ENCODE peak calls at places on chromosomes 2 and 18, in eight cellular contexts. Y is fibroblast of lung; R is astrocyte; J is testis; H is mucosa of descending colon; K is H9; E is naive thymus-derived CD4-positive, alpha-beta T cell; P is upper lobe of right lung. M is an unnamed sample.

GRCh38 chr2:43486604-43487003 is 109.2 kb downstream of the THADA start:
- DNase-seq in Y (peak; percentile 73), R (no peak), J (peak; percentile 37), H (peak; percentile 28), K (no peak), E (no peak), P (no peak), M (no peak)

GRCh38 chr2:72934683-72935610 is 17.6 kb downstream of the EMX1 start:
- DNase-seq in Y (no peak), R (no peak), J (no peak), H (peak; percentile 68), K (peak; percentile 69), E (no peak), P (peak; percentile 58), M (peak; percentile 24)

GRCh38 chr2:233059797-233060499 is at the start of gene INPP5D:
- DNase-seq in Y (no peak), R (no peak), J (peak; percentile 20), H (peak; percentile 57), K (no peak), E (peak; percentile 76), P (peak; percentile 77), M (no peak)

GRCh38 chr18:34522627-34523026 is 187.5 kb upstream of the DTNA start:
- DNase-seq in Y (no peak), R (no peak), J (no peak), H (no peak), K (no peak), E (no peak), P (no peak), M (no peak)

GRCh38 chr18:54630963-54631362 is 39.9 kb downstream of the DYNAP start:
- DNase-seq in Y (no peak), R (no peak), J (no peak), H (no peak), K (no peak), E (no peak), P (no peak), M (no peak)

GRCh38 chr2:170144758-170145157 is 33.2 kb upstream of the MYO3B start:
- DNase-seq in Y (no peak), R (no peak), J (no peak), H (no peak), K (no peak), E (no peak), P (no peak), M (no peak)

GRCh38 chr2:233855345-233855744 is 1.0 kb upstream of the HJURP start:
- DNase-seq in Y (no peak), R (no peak), J (no peak), H (no peak), K (no peak), E (no peak), P (no peak), M (no peak)

GRCh38 chr2:232871835-232872736 is 2.0 kb downstream of the SNORC start:
- DNase-seq in Y (no peak), R (no peak), J (peak; percentile 63), H (no peak), K (no peak), E (no peak), P (peak; percentile 48), M (no peak)

DNA sequence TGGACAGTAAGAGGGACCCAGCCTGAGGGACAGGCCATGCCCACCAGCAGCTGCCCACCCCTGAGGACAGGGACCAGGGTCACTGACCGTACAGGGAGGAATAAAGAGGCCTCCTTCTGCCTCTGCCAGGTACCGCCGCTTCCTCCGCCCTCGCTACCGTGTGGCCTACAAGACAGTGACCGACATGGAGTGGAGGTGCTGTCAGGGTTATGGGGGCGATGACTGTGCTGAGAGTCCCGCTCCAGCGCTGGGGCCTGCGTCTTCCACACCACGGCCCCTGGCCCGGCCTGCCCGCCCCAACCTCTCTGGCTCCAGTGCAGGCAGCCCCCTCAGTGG is 2.2 kb downstream of the EMILIN1 start:
- DNase-seq in Y (no peak), R (no peak), J (no peak), H (peak; percentile 23), K (no peak), E (no peak), P (no peak), M (no peak)
- H3K4me1 ChIP-seq in Y (peaks cover 17% of the 10 kb centered on the region), R (peaks cover 43% of the 10 kb centered on the region), J (peaks cover 19% of the 10 kb centered on the region), H (peaks cover 28% of the 10 kb centered on the region), K (no peaks in the 10 kb centered on the region), E (peaks cover 17% of the 10 kb centered on the region), P (peaks cover 45% of the 10 kb centered on the region), M (peaks cover 30% of the 10 kb centered on the region)

DNA sequence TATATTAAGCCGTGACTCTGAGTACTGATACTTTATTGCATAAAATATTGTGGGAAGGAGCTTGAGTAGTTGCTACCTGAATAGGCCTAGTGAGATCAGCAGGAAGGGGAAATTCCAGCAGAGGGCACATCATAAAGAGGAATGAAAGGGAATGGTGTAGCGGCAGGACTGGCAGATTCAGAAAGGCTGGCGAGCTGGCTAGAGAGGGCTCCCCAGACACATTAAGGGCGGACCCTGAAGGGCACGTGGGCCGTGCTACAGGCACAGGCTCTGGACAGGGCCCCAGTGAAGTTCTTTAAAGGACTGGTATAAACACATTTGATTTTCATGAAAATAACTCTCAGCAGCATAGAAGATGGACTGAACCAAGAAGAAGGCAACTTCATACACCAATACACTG is 43.0 kb downstream of the PTPN2 start:
- DNase-seq in Y (no peak), R (no peak), J (no peak), H (no peak), K (no peak), E (no peak), P (no peak), M (no peak)
- H3K4me1 ChIP-seq in Y (peaks cover 10% of the 10 kb centered on the region), R (peaks cover 6% of the 10 kb centered on the region), J (peaks cover 4% of the 10 kb centered on the region), H (peaks cover 16% of the 10 kb centered on the region), K (peaks cover 4% of the 10 kb centered on the region), E (peaks cover 38% of the 10 kb centered on the region), P (peaks cover 36% of the 10 kb centered on the region), M (no peaks in the 10 kb centered on the region)

GRCh38 chr2:98128556-98129109 is 41.7 kb downstream of the VWA3B start:
- DNase-seq in Y (no peak), R (no peak), J (no peak), H (no peak), K (no peak), E (no peak), P (no peak), M (no peak)

GRCh38 chr2:98123286-98123685 is 36.3 kb downstream of the VWA3B start:
- DNase-seq in Y (no peak), R (no peak), J (no peak), H (no peak), K (no peak), E (no peak), P (no peak), M (no peak)

GRCh38 chr2:98126061-98126460 is 39.1 kb downstream of the VWA3B start:
- DNase-seq in Y (peak; percentile 12), R (no peak), J (no peak), H (no peak), K (no peak), E (no peak), P (no peak), M (no peak)

GRCh38 chr2:98122524-98122923 is 35.6 kb downstream of the VWA3B start:
- DNase-seq in Y (no peak), R (no peak), J (no peak), H (no peak), K (no peak), E (no peak), P (no peak), M (no peak)

GRCh38 chr2:98127229-98127989 is 40.4 kb downstream of the VWA3B start:
- DNase-seq in Y (no peak), R (no peak), J (no peak), H (peak; percentile 11), K (no peak), E (no peak), P (no peak), M (no peak)
- H3K4me1 ChIP-seq in Y (no peaks in the 10 kb centered on the region), R (no peaks in the 10 kb centered on the region), J (no peaks in the 10 kb centered on the region), H (no peaks in the 10 kb centered on the region), K (no peaks in the 10 kb centered on the region), E (peaks cover 5% of the 10 kb centered on the region), P (no peaks in the 10 kb centered on the region), M (no peaks in the 10 kb centered on the region)

GRCh38 chr2:240993446-240994160 is 4.8 kb upstream of the SNED1 start:
- DNase-seq in Y (no peak), R (no peak), J (peak; percentile 20), H (no peak), K (peak; percentile 21), E (no peak), P (no peak), M (peak; percentile 6)

GRCh38 chr2:240996161-240996833 is 2.1 kb upstream of the SNED1 start:
- DNase-seq in Y (no peak), R (no peak), J (peak; percentile 14), H (no peak), K (peak; percentile 21), E (no peak), P (no peak), M (peak; percentile 24)

GRCh38 chr2:240994161-240994896 is 4.1 kb upstream of the SNED1 start:
- DNase-seq in Y (peak; percentile 26), R (no peak), J (peak; percentile 58), H (no peak), K (no peak), E (no peak), P (no peak), M (no peak)

GRCh38 chr2:240996834-240997140 is 1.6 kb upstream of the SNED1 start:
- DNase-seq in Y (no peak), R (no peak), J (no peak), H (no peak), K (peak; percentile 22), E (no peak), P (no peak), M (no peak)

DNA sequence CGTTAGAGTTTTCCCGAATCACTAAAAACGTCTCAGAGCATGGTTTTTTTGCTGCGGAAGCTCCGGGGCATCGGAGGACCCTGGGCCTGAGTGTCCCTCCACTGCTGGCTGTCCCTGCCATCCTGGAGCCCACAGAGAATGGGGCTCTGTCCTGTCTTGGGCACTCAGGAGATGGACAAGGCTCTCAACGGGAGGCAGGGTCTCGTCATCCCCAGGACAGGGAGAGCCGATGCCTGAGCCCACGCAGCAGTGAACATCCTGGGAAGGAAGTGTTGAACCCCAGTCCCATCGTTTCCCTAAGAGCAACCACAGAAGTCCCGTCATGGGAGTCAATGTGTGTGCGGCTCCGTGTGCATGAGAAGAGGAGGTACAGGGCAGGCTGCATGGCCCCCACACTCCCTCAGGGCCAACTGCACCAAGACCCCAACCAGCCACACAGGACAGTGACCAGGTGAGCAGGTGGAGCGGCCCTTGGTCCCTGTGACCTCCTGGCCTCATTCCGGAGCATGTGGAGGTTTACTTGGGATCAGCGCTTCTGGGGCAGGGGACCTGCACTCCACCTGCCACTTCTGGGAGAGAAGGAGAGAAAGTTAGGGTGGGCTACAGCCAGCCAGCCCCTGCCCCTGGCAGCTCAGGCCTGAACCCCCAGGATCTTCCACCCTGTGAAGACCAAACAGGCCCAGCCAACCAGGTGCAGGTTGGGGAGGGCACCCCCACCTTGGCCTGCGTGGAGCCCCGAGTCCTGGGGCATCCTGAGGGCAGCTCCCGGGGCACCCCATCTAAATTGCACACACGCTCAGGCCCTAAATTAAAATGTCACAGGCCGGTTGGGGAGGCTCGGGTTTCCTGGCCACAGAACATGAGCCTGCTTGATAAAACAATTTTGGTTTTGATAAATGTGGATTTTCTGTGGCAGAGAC is 3.1 kb upstream of the SNED1 start:
- DNase-seq in Y (no peak), R (no peak), J (peak; percentile 20), H (no peak), K (no peak), E (no peak), P (no peak), M (no peak)
- H3K4me1 ChIP-seq in Y (peaks cover 27% of the 10 kb centered on the region), R (peaks cover 16% of the 10 kb centered on the region), J (peaks cover 73% of the 10 kb centered on the region), H (peaks cover 7% of the 10 kb centered on the region), K (no peaks in the 10 kb centered on the region), E (no peaks in the 10 kb centered on the region), P (peaks cover 68% of the 10 kb centered on the region), M (peaks cover 7% of the 10 kb centered on the region)

GRCh38 chr2:54632733-54633692 is 90.4 kb upstream of the EML6 start:
- DNase-seq in Y (peak; percentile 74), R (peak; percentile 85), J (no peak), H (no peak), K (no peak), E (no peak), P (no peak), M (no peak)
- H3K4me1 ChIP-seq in Y (peaks cover 29% of the 10 kb centered on the region), R (peaks cover 52% of the 10 kb centered on the region), J (peaks cover 41% of the 10 kb centered on the region), H (no peaks in the 10 kb centered on the region), K (no peaks in the 10 kb centered on the region), E (no peaks in the 10 kb centered on the region), P (peaks cover 64% of the 10 kb centered on the region), M (peaks cover 6% of the 10 kb centered on the region)